ENCODE peak calls at places on chromosome 11, in nine cellular contexts. O, J, F, E, U, B, R, M and I are unnamed samples.

GRCh38 chr11:18618341-18619025 is 15.7 kb downstream of the SPTY2D1 start:
- DNase-seq in U (no peak), M (no peak), J (no peak), R (no peak), B (no peak), E (no peak), O (no peak), F (no peak), I (no peak)

GRCh38 chr11:118612378-118612777 is 5.0 kb downstream of the PHLDB1 start:
- DNase-seq in U (no peak), B (no peak), E (no peak), R (no peak), O (no peak), F (no peak), M (no peak), J (peak; percentile 66), I (no peak)

GRCh38 chr11:117458275-117459120 is 130.8 kb downstream of the CEP164 start:
- DNase-seq in U (no peak), R (no peak), E (no peak), J (no peak), O (no peak), M (peak; percentile 50), F (no peak), B (no peak), I (no peak)

GRCh38 chr11:5891216-5891800 is 1.7 kb upstream of the OR52E5 start:
- DNase-seq in B (no peak), R (no peak), O (no peak), E (no peak), F (no peak), M (no peak), J (no peak), U (no peak), I (no peak)

GRCh38 chr11:83493034-83493433 is 206.9 kb upstream of the CCDC90B start:
- DNase-seq in F (no peak), E (no peak), J (no peak), O (no peak), B (no peak), M (no peak), U (no peak), R (no peak), I (no peak)

GRCh38 chr11:12170984-12171383 is 60.6 kb downstream of the MICAL2 start:
- DNase-seq in J (peak; percentile 81), U (no peak), R (no peak), E (no peak), F (no peak), O (no peak), M (no peak), B (no peak), I (no peak)

GRCh38 chr11:20397281-20397680 is 9.8 kb downstream of the PRMT3 start:
- DNase-seq in F (peak; percentile 36), B (no peak), J (no peak), U (no peak), E (peak; percentile 35), R (no peak), M (no peak), O (no peak), I (no peak)

GRCh38 chr11:105296806-105297205 is 157.2 kb upstream of the CARD18 start:
- DNase-seq in U (no peak), R (no peak), J (no peak), M (no peak), F (no peak), O (no peak), B (no peak), E (no peak), I (no peak)

GRCh38 chr11:44568358-44568705 is 2.9 kb downstream of the CD82 start:
- DNase-seq in O (no peak), J (peak; percentile 56), E (no peak), M (no peak), U (no peak), B (no peak), R (no peak), F (no peak), I (no peak)

GRCh38 chr11:17343907-17344306 is 7.7 kb upstream of the NCR3LG1 start:
- DNase-seq in R (no peak), U (no peak), B (no peak), M (no peak), O (no peak), F (peak; percentile 56), E (no peak), J (no peak), I (no peak)

GRCh38 chr11:86919557-86920210 is 35.5 kb downstream of the FZD4 start:
- DNase-seq in B (no peak), M (peak; percentile 15), R (no peak), O (no peak), E (peak; percentile 43), F (peak; percentile 54), J (no peak), U (no peak), I (no peak)

GRCh38 chr11:128473631-128474030 is 113.7 kb downstream of the ETS1 start:
- DNase-seq in F (no peak), U (no peak), M (no peak), J (no peak), E (no peak), B (no peak), O (no peak), R (no peak), I (no peak)
- TF ChIP-seq POLR2A in F (no peak), U (no peak), M (no peak), J (no peak), E (no peak), B (no peak), O (no peak), R (no peak), I (no peak)

DNA sequence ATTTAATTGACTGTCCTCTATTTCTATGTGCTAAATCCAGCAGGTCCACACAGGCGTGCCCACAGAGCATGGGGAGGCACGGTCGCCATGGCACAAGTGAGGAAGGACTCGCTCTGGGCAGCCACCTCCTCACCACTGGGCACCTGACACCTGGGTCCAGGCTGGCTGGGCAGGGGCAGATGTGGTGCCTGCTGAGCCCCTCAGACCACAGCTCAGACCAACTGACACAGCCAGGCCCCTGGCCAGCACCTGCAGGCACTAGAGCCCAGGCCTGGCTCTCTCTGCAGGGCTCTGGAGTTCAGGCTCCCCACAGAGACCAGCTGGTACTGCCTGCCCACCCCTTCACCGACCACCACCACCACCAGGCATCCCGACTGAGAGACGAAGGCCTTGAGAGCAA is 27.9 kb downstream of the LINC01488 start:
- DNase-seq in E (no peak), R (no peak), M (no peak), O (no peak), U (no peak), J (peak; percentile 42), B (peak; percentile 59), F (no peak), I (no peak)
- TF ChIP-seq POLR2AphosphoS5 in E (no peak), R (no peak), M (no peak), O (no peak), U (no peak), J (no peak), B (no peak), F (no peak), I (no peak)

DNA sequence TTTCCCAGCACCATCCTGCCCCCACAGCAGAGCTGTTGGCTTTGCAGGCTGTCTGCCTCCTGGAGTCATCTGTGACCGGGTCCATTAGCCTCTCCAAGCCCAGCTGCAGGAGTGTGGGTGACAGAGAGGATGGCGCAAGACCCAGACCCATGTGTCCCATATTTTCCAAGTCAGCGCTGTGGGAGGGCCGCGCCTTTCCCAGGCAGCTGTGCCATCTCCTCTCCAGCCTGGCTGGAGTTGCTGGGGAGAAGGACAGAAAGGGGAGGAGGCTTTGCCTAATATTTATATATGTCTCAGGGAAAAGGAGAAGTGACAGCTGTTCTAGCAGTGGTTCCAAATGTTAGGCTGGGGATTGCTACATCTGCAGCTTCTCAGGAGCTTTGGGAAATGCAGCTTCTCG is 15.7 kb downstream of the DTX4 start:
- DNase-seq in E (no peak), U (no peak), F (no peak), B (peak; percentile 76), M (no peak), J (peak; percentile 94), O (peak; percentile 55), R (peak; percentile 95), I (no peak)
- TF ChIP-seq POLR2A in E (no peak), U (no peak), F (no peak), B (no peak), M (no peak), J (no peak), O (no peak), R (no peak), I (no peak)

GRCh38 chr11:4186464-4187054 is 92.0 kb downstream of the RRM1 start:
- DNase-seq in R (no peak), U (no peak), M (no peak), E (no peak), F (no peak), J (no peak), B (no peak), O (no peak), I (no peak)

GRCh38 chr11:4190098-4190497 is 95.5 kb downstream of the RRM1 start:
- DNase-seq in M (no peak), U (peak; percentile 29), O (no peak), F (no peak), J (no peak), E (no peak), R (no peak), B (no peak), I (no peak)

GRCh38 chr11:4185561-4185960 is 91.0 kb downstream of the RRM1 start:
- DNase-seq in B (no peak), O (no peak), E (no peak), M (no peak), J (no peak), U (no peak), F (no peak), R (no peak), I (no peak)

GRCh38 chr11:4184163-4184916 is 89.7 kb downstream of the RRM1 start:
- DNase-seq in U (no peak), M (no peak), F (no peak), B (peak; percentile 33), O (no peak), E (no peak), R (no peak), J (no peak), I (no peak)

GRCh38 chr11:4187055-4187988 is 92.7 kb downstream of the RRM1 start:
- DNase-seq in B (peak; percentile 99), U (peak; percentile 98), R (peak; percentile 96), J (peak; percentile 97), O (peak; percentile 96), E (peak; percentile 39), M (peak; percentile 82), F (peak; percentile 29), I (peak; percentile 98)
- TF ChIP-seq POLR2AphosphoS5 in B (no peak), U (peak; percentile 23), R (peak; percentile 48), J (peak; percentile 14), O (peak; percentile 20), E (no peak), M (no peak), F (no peak), I (peak; percentile 70)